ENCODE peak calls at places on chromosomes 1 and 21, in five cellular contexts. M, V, E, X and J are unnamed samples.

GRCh38 chr21:20971296-20971921 is 26.8 kb upstream of the NCAM2 start:
- DNase-seq in X (peak; percentile 62), V (peak; percentile 84), M (peak; percentile 69), E (no peak), J (peak; percentile 38)

GRCh38 chr1:97209381-97209780 is 487.8 kb downstream of the PTBP2 start:
- DNase-seq in M (peak; percentile 24), X (no peak), V (no peak), E (no peak), J (peak; percentile 60)

GRCh38 chr1:75707191-75707590 is 17.3 kb upstream of the ACADM start:
- DNase-seq in X (peak; percentile 49), E (no peak), M (no peak), V (peak; percentile 6), J (no peak)

GRCh38 chr1:213914351-213914750 is 73.4 kb upstream of the PROX1 start:
- DNase-seq in X (no peak), M (no peak), E (no peak), V (peak; percentile 10), J (no peak)

GRCh38 chr1:90347366-90347765 is 352.5 kb downstream of the ZNF326 start:
- DNase-seq in E (no peak), X (no peak), V (no peak), M (no peak), J (peak; percentile 26)

GRCh38 chr1:15296602-15297321 is 49.7 kb downstream of the FHAD1 start:
- DNase-seq in V (no peak), M (peak; percentile 14), X (peak; percentile 26), E (no peak), J (peak; percentile 49)

GRCh38 chr1:43530483-43531452 is at the start of gene PTPRF:
- DNase-seq in E (peak; percentile 76), X (peak; percentile 70), M (peak; percentile 47), V (peak; percentile 81), J (no peak)

GRCh38 chr1:244665771-244666217 is 12.9 kb downstream of the DESI2 start:
- DNase-seq in V (no peak), E (no peak), X (no peak), M (no peak), J (no peak)

GRCh38 chr1:216702170-216702569 is 21.1 kb downstream of the ESRRG start:
- DNase-seq in V (no peak), M (no peak), X (no peak), E (no peak), J (no peak)

GRCh38 chr1:175040324-175040910 is 17.2 kb upstream of the MRPS14 start:
- DNase-seq in E (no peak), X (no peak), V (no peak), M (no peak), J (no peak)

GRCh38 chr1:29218223-29218622 is 12.5 kb downstream of the MECR start:
- DNase-seq in E (no peak), M (peak; percentile 29), X (no peak), V (no peak), J (no peak)

GRCh38 chr1:170044187-170044586 is 30.3 kb downstream of the KIFAP3 start:
- DNase-seq in M (no peak), V (no peak), X (no peak), E (no peak), J (no peak)

GRCh38 chr1:10772711-10773110 is 23.7 kb downstream of the CASZ1 start:
- DNase-seq in V (no peak), M (no peak), E (no peak), X (no peak), J (no peak)

GRCh38 chr1:150574260-150575071 is 4.9 kb downstream of the MCL1 start:
- DNase-seq in E (no peak), V (peak; percentile 19), X (no peak), M (peak; percentile 64), J (no peak)

GRCh38 chr1:51924455-51924854 is 45.9 kb upstream of the NRDC start:
- DNase-seq in V (no peak), E (no peak), M (no peak), X (peak; percentile 10), J (peak; percentile 53)

GRCh38 chr1:59165353-59165752 is 131.5 kb upstream of the FGGY start:
- DNase-seq in V (no peak), M (no peak), X (no peak), E (no peak), J (no peak)

GRCh38 chr1:36093919-36094318 is 5.2 kb downstream of the ADPRS start:
- DNase-seq in E (peak; percentile 83), V (no peak), M (no peak), X (no peak), J (no peak)

GRCh38 chr1:201732351-201732750 is 96.6 kb upstream of the IPO9 start:
- DNase-seq in E (no peak), M (no peak), X (no peak), V (no peak), J (no peak)

GRCh38 chr1:53271446-53272090 is 33.2 kb upstream of the MAGOH start:
- DNase-seq in E (peak; percentile 51), X (no peak), M (no peak), V (no peak), J (no peak)

GRCh38 chr1:4126731-4127594 is 226.9 kb upstream of the C1orf174 start:
- DNase-seq in E (peak; percentile 47), M (no peak), X (no peak), V (no peak), J (no peak)

GRCh38 chr1:154497026-154497806 is 4.8 kb upstream of the TDRD10 start:
- DNase-seq in V (no peak), E (peak; percentile 83), M (peak; percentile 25), X (no peak), J (peak; percentile 12)

GRCh38 chr1:7334475-7335035 is 436.5 kb upstream of the VAMP3 start:
- DNase-seq in E (no peak), M (no peak), X (no peak), V (peak; percentile 15), J (peak; percentile 92)

GRCh38 chr1:1206376-1207253 is at the start of gene TNFRSF18:
- DNase-seq in E (peak; percentile 81), V (peak; percentile 68), X (peak; percentile 79), M (no peak), J (no peak)

GRCh38 chr1:104120488-104120887 is 370.8 kb downstream of the AMY1C start:
- DNase-seq in E (no peak), M (no peak), V (peak; percentile 16), X (no peak), J (no peak)
- TF ChIP-seq CTCF in E (no peak), M (no peak), V (peak; percentile 66), X (no peak), J (no peak)

DNA sequence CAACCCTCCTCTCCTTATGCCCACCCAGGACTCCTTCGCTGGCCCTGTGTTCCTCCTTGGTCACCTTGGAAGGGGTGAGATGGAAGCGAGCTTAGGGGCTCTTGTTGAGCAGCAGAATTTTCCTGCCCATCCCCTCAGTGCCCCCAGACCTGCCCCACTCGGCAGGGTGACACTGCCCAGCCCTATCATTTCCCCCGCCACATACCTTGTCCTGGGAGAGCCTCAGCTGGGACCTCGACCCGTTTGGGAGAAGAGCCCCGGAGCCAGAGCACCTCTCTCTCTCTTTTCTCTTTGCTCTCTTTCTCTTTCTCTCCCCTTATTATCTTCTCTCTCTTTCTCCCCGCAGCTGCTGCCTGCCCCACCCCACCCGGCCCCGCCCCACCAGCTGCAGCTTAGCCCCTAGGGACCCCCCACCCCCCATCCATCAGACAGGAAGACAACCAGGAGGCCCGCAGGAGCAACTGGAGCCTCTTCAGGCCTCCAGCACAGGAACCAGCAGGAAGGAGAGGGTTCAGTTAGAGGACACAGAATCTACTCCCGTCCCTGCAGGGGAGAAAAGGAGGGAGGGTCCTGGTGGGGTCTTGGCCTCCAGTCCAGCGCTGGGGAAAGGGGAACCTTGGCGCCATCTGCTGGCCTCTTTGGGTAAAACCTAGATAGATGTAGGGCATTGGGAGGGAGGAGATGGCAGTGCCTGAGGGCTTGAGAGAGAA is 1.6 kb upstream of the FNDC5 start:
- DNase-seq in E (no peak), M (peak; percentile 53), V (peak; percentile 94), X (peak; percentile 63), J (no peak)
- H3K4me3 ChIP-seq in E (no peak overlapping the region), M (no peak overlapping the region), V (peak overlapping the region; percentile 61), X (no peak overlapping the region), J (no peak overlapping the region)

GRCh38 chr1:25437672-25438071 is 7.0 kb downstream of the MACO1 start:
- DNase-seq in E (no peak), X (no peak), M (no peak), V (no peak), J (no peak)

GRCh38 chr1:25443030-25443699 is 12.5 kb downstream of the MACO1 start:
- DNase-seq in M (no peak), V (no peak), E (no peak), X (no peak), J (peak; percentile 62)

GRCh38 chr1:25447547-25447946 is 16.9 kb downstream of the MACO1 start:
- DNase-seq in V (no peak), M (no peak), X (no peak), E (no peak), J (no peak)

GRCh38 chr1:25439287-25439686 is 8.6 kb downstream of the MACO1 start:
- DNase-seq in M (no peak), X (no peak), E (no peak), V (no peak), J (no peak)

GRCh38 chr1:25442178-25442577 is 11.5 kb downstream of the MACO1 start:
- DNase-seq in M (peak; percentile 50), X (peak; percentile 37), E (no peak), V (no peak), J (peak; percentile 44)
- TF ChIP-seq CTCF in M (peak; percentile 2), X (peak; percentile 30), E (no peak), V (no peak), J (no peak)

GRCh38 chr1:48675251-48675650 is 101.4 kb downstream of the BEND5 start:
- DNase-seq in M (no peak), V (no peak), E (no peak), X (no peak), J (peak; percentile 70)

GRCh38 chr1:48678684-48679083 is 98.0 kb downstream of the BEND5 start:
- DNase-seq in V (no peak), E (no peak), M (no peak), X (no peak), J (no peak)

GRCh38 chr1:48676376-48676775 is 100.3 kb downstream of the BEND5 start:
- DNase-seq in E (no peak), V (no peak), X (peak; percentile 12), M (no peak), J (peak; percentile 91)

GRCh38 chr1:48677306-48678287 is 99.1 kb downstream of the BEND5 start:
- DNase-seq in X (peak; percentile 73), M (peak; percentile 55), E (peak; percentile 85), V (peak; percentile 92), J (peak; percentile 50)

DNA sequence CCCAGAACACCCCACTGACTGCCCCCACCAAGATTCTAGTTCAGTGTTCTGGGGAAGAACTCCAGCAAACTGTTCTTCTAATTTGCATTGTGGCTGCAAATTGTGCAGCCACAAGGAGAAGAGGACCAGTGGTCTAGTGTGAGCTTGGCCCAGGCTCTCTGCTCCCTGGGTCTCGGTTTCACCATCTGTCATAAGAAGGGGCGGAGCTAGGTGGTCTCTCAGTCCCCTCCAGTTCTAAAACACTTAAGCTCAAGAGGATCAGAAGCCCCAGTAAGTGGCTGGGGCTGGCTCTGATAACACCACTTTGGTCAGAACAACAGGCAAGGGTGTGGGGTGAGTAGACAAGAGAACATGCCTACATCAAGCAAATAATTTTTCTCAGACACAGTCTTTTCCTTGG is 99.9 kb downstream of the BEND5 start:
- DNase-seq in V (no peak), E (no peak), X (no peak), M (no peak), J (no peak)
- H3K4me3 ChIP-seq in V (no peak overlapping the region), E (no peak overlapping the region), X (no peak overlapping the region), M (no peak overlapping the region), J (no peak overlapping the region)

DNA sequence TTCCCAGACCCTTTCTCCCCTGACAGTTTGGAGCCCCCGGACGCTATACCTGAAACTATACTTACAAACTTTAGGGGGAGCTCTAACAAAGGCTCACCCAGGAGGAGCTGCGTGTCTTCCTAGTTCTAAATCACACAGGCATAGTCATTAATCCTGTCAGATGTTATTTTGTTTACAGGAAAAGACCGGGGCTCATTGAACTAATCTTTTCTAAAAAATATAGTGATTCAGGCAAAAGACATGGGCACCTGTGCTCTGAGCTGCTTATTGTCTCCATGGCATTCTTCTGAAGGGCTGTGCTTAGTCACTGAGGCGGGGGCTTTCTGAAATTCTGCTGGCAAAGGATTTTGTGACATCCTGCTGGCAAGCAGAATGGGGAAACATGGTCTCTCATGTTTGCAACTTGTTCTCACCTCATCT is 1577.0 kb downstream of the NCAM2 start:
- DNase-seq in V (peak; percentile 72), X (peak; percentile 47), M (peak; percentile 0), E (no peak), J (no peak)
- TF ChIP-seq CTCF in V (peak; percentile 77), X (peak; percentile 75), M (peak; percentile 4), E (no peak), J (no peak)